ENCODE peak calls at places on chromosome 3, in eight cellular contexts. E is mesendoderm; A is activated naive CD8-positive, alpha-beta T cell treated with anti-CD3 and anti-CD28 coated beads for 36 hours; Y is stomach; F is bronchial epithelial cell; Z is COLO829; H is effector CD4-positive, alpha-beta T cell; G is stimulated activated CD4-positive, alpha-beta T cell treated with anti-CD3 and anti-CD28 coated beads, Interleukin-12 subunit alpha, Interleukin-12 subunit beta, amount 100 ng/mL, for 24 hours. V is an unnamed sample.

GRCh38 chr3:100637197-100637631 is 27.8 kb downstream of the ADGRG7 start:
- DNase-seq in E (peak; percentile 64), A (no peak), Y (no peak), F (peak; percentile 22), Z (peak; percentile 44), H (no peak), G (no peak), V (no peak)

GRCh38 chr3:170421147-170421641 is 2.5 kb downstream of the CLDN11 start:
- DNase-seq in E (no peak), A (no peak), Y (no peak), F (no peak), Z (no peak), H (no peak), G (no peak), V (peak; percentile 40)

GRCh38 chr3:194134231-194134756 is 1.7 kb upstream of the HES1 start:
- DNase-seq in E (no peak), A (peak; percentile 56), Y (peak; percentile 68), F (no peak), Z (peak; percentile 45), H (peak; percentile 12), G (peak; percentile 26), V (peak; percentile 88)

GRCh38 chr3:119240101-119240581 is 537 bp downstream of the B4GALT4 start:
- DNase-seq in E (peak; percentile 64), A (no peak), Y (no peak), F (peak; percentile 4), Z (no peak), H (no peak), G (no peak), V (peak; percentile 54)

GRCh38 chr3:185397676-185398075 is 34.7 kb downstream of the MAP3K13 start:
- DNase-seq in E (no peak), A (no peak), Y (no peak), F (no peak), Z (no peak), H (no peak), G (no peak), V (no peak)

GRCh38 chr3:97821413-97821809 is 400 bp upstream of the CRYBG3 start:
- DNase-seq in E (no peak), A (peak; percentile 39), Y (peak; percentile 45), F (peak; percentile 46), Z (no peak), H (peak; percentile 30), G (no peak), V (peak; percentile 40)

GRCh38 chr3:71502066-71502465 is 81.5 kb downstream of the FOXP1 start:
- DNase-seq in E (no peak), A (no peak), Y (no peak), F (no peak), Z (no peak), H (no peak), G (no peak), V (no peak)

GRCh38 chr3:134313839-134314587 is 60.2 kb downstream of the AMOTL2 start:
- DNase-seq in E (peak; percentile 72), A (no peak), Y (no peak), F (no peak), Z (no peak), H (no peak), G (no peak), V (no peak)

GRCh38 chr3:15512173-15512572 is 9.3 kb downstream of the COLQ start:
- DNase-seq in E (no peak), A (no peak), Y (peak; percentile 69), F (no peak), Z (no peak), H (no peak), G (no peak), V (no peak)

GRCh38 chr3:4426782-4427344 is 40.2 kb downstream of the SUMF1 start:
- DNase-seq in E (peak; percentile 33), A (no peak), Y (no peak), F (peak; percentile 96), Z (no peak), H (no peak), G (no peak), V (no peak)

GRCh38 chr3:163490119-163490518 is 1588.2 kb downstream of the SI start:
- DNase-seq in E (peak; percentile 85), A (peak; percentile 22), Y (peak; percentile 39), F (peak; percentile 25), Z (peak; percentile 42), H (no peak), G (no peak), V (peak; percentile 21)

GRCh38 chr3:143603774-143604173 is 244.5 kb downstream of the SLC9A9 start:
- DNase-seq in E (no peak), A (no peak), Y (no peak), F (no peak), Z (no peak), H (no peak), G (no peak), V (no peak)

GRCh38 chr3:186691676-186692075 is 25.5 kb upstream of the KNG1 start:
- DNase-seq in E (no peak), A (no peak), Y (no peak), F (no peak), Z (no peak), H (no peak), G (no peak), V (no peak)

GRCh38 chr3:196868297-196868661 is 559 bp downstream of the SENP5 start:
- DNase-seq in E (peak; percentile 57), A (peak; percentile 27), Y (no peak), F (peak; percentile 21), Z (no peak), H (no peak), G (no peak), V (peak; percentile 62)

GRCh38 chr3:24368605-24369004 is 126.0 kb downstream of the THRB start:
- DNase-seq in E (no peak), A (no peak), Y (no peak), F (no peak), Z (no peak), H (no peak), G (no peak), V (no peak)

GRCh38 chr3:46821553-46821952 is 41.7 kb downstream of the MYL3 start:
- DNase-seq in E (no peak), A (no peak), Y (no peak), F (no peak), Z (no peak), H (no peak), G (no peak), V (no peak)

GRCh38 chr3:135809038-135809437 is 156.5 kb upstream of the PPP2R3A start:
- DNase-seq in E (no peak), A (no peak), Y (no peak), F (no peak), Z (no peak), H (no peak), G (no peak), V (no peak)

GRCh38 chr3:60453326-60453725 is 797.9 kb downstream of the FHIT start:
- DNase-seq in E (no peak), A (no peak), Y (no peak), F (no peak), Z (no peak), H (no peak), G (no peak), V (no peak)

GRCh38 chr3:104388624-104389023 is 978.1 kb upstream of the ALCAM start:
- DNase-seq in E (no peak), A (no peak), Y (no peak), F (peak; percentile 45), Z (no peak), H (no peak), G (no peak), V (no peak)

GRCh38 chr3:195583831-195584542 is at the start of gene APOD:
- DNase-seq in E (no peak), A (no peak), Y (no peak), F (peak; percentile 77), Z (peak; percentile 97), H (no peak), G (no peak), V (no peak)